ENCODE peak calls at places on chromosomes 11 and 22, in ten cellular contexts. D, U, X, C, L, R, E, W, Q and F are unnamed samples. For H3K4me1, the result is how much of the 10 kb centered on the place peaks cover.

GRCh38 chr11:1889941-1890855 is 1.5 kb downstream of the PRR33 start:
- DNase-seq in D (no peak), E (no peak), R (no peak), W (no peak), X (no peak), Q (no peak), L (no peak), C (no peak), U (no peak), F (no peak)

GRCh38 chr11:126313826-126314225 is 10.0 kb downstream of the DCPS start:
- DNase-seq in U (no peak), C (no peak), W (no peak), Q (no peak), E (no peak), D (no peak), X (no peak), R (no peak), L (no peak), F (no peak)

GRCh38 chr11:45553401-45553936 is 112.0 kb downstream of the CHST1 start:
- DNase-seq in U (no peak), C (no peak), W (no peak), D (no peak), Q (no peak), R (no peak), E (no peak), X (no peak), L (no peak), F (no peak)

GRCh38 chr22:29309332-29310064 is 3.0 kb downstream of the GAS2L1 start:
- DNase-seq in D (peak), X (no peak), E (peak), Q (peak), L (no peak), R (no peak), C (no peak), U (no peak), W (peak), F (peak)

GRCh38 chr11:43217856-43218255 is 93.9 kb upstream of the API5 start:
- DNase-seq in R (no peak), X (no peak), C (no peak), Q (no peak), U (no peak), L (no peak), D (no peak), E (no peak), W (no peak), F (no peak)

GRCh38 chr22:43891360-43892182 is at the start of gene PNPLA5:
- DNase-seq in W (no peak), Q (no peak), C (no peak), L (peak), E (no peak), X (no peak), R (peak), D (no peak), U (no peak), F (no peak)

GRCh38 chr11:124174001-124174400 is 9.1 kb upstream of the OR10D3 start:
- DNase-seq in D (no peak), W (no peak), L (no peak), U (no peak), C (no peak), E (no peak), X (no peak), R (peak), Q (no peak), F (no peak)

GRCh38 chr11:10350341-10350740 is 45.5 kb downstream of the ADM start:
- DNase-seq in L (no peak), W (no peak), D (no peak), E (no peak), X (no peak), R (peak), Q (no peak), U (peak), C (no peak), F (no peak)

GRCh38 chr22:36010090-36010489 is 18.5 kb downstream of the RBFOX2 start:
- DNase-seq in X (no peak), U (no peak), W (no peak), R (no peak), E (no peak), C (no peak), L (no peak), D (no peak), Q (no peak), F (no peak)

GRCh38 chr11:86483591-86484163 is 109.0 kb downstream of the CCDC81 start:
- DNase-seq in W (no peak), E (no peak), R (no peak), L (no peak), D (no peak), X (no peak), Q (no peak), U (no peak), C (no peak), F (no peak)

GRCh38 chr11:83924987-83925542 is 638.9 kb upstream of the CCDC90B start:
- DNase-seq in U (no peak), L (no peak), X (no peak), C (no peak), W (no peak), R (no peak), Q (no peak), D (no peak), E (no peak), F (no peak)

DNA sequence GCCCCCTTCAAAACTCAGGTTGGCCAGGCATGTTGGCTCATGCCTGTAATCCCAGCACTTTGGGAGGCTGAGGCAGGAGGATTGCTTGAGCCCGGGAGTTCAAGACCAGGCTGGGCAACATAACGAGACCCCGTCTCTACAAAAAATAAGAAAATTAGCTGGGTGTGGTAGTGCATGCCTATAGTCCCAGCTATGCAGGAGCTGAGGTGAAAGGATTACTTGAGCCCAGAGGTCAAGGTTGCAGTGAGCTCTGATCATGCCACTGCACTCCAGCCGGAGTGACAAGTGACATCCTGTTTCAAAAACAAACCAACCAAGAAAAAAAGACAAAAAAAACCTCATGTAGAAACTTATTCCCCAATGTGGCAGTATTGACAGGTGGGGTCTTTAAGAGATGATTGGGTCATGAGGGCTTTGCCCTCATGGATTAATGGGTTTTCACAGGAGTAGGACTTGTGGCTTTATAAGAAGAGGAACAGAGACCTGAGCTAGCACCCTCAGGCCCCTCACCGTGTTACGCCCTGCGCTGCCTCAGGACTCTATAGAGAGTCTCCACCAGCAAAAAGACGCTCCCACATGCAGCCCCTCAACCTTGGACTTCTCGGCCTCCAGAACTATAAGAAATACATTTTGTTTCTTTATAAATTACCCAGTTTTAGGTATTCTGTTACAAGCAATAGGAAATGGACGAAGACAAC is 22.3 kb downstream of the LAYN start:
- DNase-seq in D (no peak), Q (no peak), X (no peak), W (no peak), E (no peak), L (no peak), C (no peak), R (no peak), U (no peak), F (no peak)
- H3K4me3 ChIP-seq in D (no peak), Q (no peak), X (no peak), W (no peak), E (no peak), L (no peak), C (no peak), R (no peak), U (no peak), F (no peak)

GRCh38 chr11:6640985-6641701 is 14.5 kb downstream of the DCHS1 start:
- DNase-seq in L (no peak), X (no peak), D (no peak), E (no peak), W (no peak), C (no peak), R (no peak), U (no peak), Q (no peak), F (no peak)

GRCh38 chr11:6640036-6640984 is 15.3 kb downstream of the DCHS1 start:
- DNase-seq in Q (peak), E (no peak), R (no peak), W (no peak), X (no peak), L (no peak), U (no peak), C (no peak), D (no peak), F (no peak)

GRCh38 chr11:6637871-6638270 is 17.7 kb downstream of the DCHS1 start:
- DNase-seq in W (peak), X (no peak), Q (no peak), L (no peak), C (no peak), E (no peak), R (peak), U (no peak), D (no peak), F (no peak)

GRCh38 chr11:6636480-6636879 is 17.3 kb upstream of the TPP1 start:
- DNase-seq in E (no peak), D (no peak), R (no peak), C (no peak), Q (peak), U (no peak), L (no peak), W (no peak), X (no peak), F (no peak)

GRCh38 chr11:6638437-6638836 is 17.2 kb downstream of the DCHS1 start:
- DNase-seq in U (no peak), L (no peak), D (no peak), E (no peak), R (no peak), W (no peak), C (no peak), X (no peak), Q (no peak), F (no peak)
- H3K4me1 ChIP-seq in U (under half), L (under half), D (under half), E (under half), R (under half), W (half or more), C (half or more), X (under half), Q (under half), F (half or more)

DNA sequence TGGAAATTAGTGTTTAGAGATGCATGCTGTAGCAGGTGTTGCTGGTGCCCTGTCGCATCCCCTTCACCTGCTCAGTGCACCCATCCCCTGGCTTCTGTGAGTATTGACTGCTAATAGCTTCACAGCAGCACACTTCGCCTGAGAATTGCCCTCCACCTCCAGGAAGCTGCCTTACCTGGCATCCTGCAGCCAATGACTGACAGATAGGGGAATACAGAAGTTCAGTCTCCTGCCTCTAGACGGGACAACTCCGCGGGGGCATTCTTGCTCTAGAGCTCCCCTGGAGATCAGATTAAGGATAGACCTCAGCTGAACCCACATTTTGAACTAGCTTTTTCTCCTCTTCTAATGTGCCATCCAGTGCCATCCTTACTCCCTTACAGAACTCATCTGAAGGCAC is 9.3 kb upstream of the CD3E start:
- DNase-seq in Q (no peak), W (no peak), X (peak), R (no peak), E (no peak), D (no peak), C (no peak), L (no peak), U (no peak), F (no peak)
- TF ChIP-seq CTCF in Q (no peak), W (no peak), X (no peak), R (no peak), E (no peak), D (no peak), C (no peak), L (no peak), U (no peak), F (no peak)

DNA sequence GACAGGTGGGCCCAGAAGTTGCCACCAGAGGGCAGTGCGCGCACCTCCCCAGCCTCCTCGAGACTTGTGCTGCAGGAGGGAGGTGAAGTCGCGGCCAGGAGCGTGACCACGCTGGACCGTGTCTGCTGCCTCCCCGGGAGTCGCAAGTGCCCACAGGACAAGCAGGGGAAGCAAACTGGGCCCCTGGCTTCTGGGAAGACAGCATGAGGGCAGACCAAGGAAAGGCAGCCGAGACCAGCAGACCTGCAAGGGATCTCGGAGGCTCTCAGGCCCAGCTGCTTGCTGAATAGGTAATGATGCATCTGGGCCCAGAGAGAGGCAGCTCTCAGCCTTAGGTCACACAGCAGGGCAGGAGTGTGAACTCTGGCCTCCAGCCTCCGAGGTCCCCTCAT is 17.0 kb upstream of the IL2RB start:
- DNase-seq in D (peak), W (peak), X (peak), U (no peak), Q (peak), R (peak), C (peak), E (peak), L (peak), F (peak)
- H3K4me3 ChIP-seq in D (no peak), W (no peak), X (peak), U (no peak), Q (no peak), R (no peak), C (peak), E (peak), L (peak), F (peak)

DNA sequence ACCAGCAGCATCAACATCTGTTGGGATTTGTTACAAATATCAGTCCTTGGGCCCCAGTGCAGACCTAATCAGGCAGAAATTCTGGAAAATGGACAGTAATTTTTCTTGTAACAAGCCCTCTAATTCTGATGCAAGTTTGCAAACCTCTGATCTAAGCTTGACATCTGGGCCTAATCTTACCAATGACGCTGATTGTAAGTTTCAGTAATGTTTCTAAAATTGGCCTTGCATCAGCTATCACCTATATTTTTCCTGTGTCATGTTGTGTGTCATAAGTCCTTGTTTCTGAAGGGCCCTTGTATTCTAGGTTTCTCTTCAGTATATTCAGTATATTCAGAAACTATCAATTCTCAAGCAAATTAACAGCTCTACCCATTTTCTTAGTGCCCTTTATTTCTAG is 36.4 kb downstream of the ZNF215 start:
- DNase-seq in U (no peak), L (no peak), E (no peak), R (no peak), Q (no peak), W (no peak), X (no peak), C (no peak), D (no peak), F (no peak)
- H3K4me1 ChIP-seq in U (under half), L (under half), E (under half), R (under half), Q (under half), W (under half), X (under half), C (under half), D (under half), F (under half)

DNA sequence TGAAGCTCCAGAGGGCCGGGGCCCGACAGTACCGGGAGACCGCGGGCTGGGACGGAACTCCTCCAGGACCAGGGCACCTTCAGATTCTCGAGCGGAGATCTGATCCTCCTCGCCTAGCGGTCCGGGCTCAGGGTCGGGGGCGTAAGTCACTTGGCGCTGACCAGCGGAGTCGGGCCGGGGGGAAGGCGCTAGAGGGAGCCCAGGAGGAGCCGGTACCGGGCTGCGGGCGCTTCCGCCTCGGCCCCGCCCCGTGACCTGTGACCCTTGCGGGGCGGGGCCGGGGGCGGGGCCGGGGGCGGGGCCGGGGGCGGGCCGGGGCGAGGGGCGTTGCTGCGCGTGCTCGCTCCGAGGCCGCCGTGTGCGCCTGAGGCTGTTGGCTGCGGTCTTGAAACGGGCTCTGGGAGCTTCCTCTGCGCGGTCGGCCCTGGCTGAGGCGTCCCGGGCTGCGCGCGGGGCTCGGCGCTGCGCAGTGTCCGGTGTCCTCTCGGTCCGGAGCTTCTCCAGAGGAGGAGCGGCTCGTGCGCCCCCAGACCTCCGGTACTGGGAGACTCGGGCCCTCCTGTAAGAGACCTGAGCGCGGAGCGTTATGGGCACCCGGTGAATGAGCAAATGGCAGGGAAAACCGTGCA is at the start of gene ARSA:
- DNase-seq in Q (peak), W (peak), D (peak), U (no peak), R (peak), E (peak), L (peak), C (no peak), X (peak), F (peak)
- TF ChIP-seq CTCF in Q (peak), W (no peak), D (peak), U (peak), R (peak), E (peak), L (peak), C (peak), X (no peak), F (peak)